ENCODE peak calls at places on chromosomes 4 and X, in seven cellular contexts. E, K, Q, C, G, F and X are unnamed samples.

GRCh38 chrX:129930941-129931410 is 25.0 kb downstream of the UTP14A start:
- DNase-seq in E (no peak), K (no peak), Q (no peak), C (no peak), G (no peak), F (no peak), X (no peak)

GRCh38 chr4:117965608-117966007 is 68.7 kb upstream of the NDST3 start:
- DNase-seq in E (peak), K (no peak), Q (no peak), C (no peak), G (no peak), F (no peak), X (no peak)

GRCh38 chr4:136036744-136037143 is 1495.5 kb downstream of the PCDH18 start:
- DNase-seq in E (no peak), K (no peak), Q (no peak), C (peak), G (no peak), F (no peak), X (no peak)

GRCh38 chr4:141375855-141376254 is 155.2 kb downstream of the ZNF330 start:
- DNase-seq in E (no peak), K (no peak), Q (no peak), C (peak), G (no peak), F (no peak), X (no peak)

GRCh38 chr4:24980064-24980690 is 50.6 kb downstream of the LGI2 start:
- DNase-seq in E (peak), K (peak), Q (peak), C (peak), G (peak), F (no peak), X (peak)

GRCh38 chr4:169774466-169775445 is 17.0 kb upstream of the HPF1 start:
- DNase-seq in E (no peak), K (no peak), Q (peak), C (no peak), G (peak), F (peak), X (no peak)

GRCh38 chrX:41429592-41429991 is 17.6 kb upstream of the NYX start:
- DNase-seq in E (no peak), K (no peak), Q (no peak), C (no peak), G (no peak), F (no peak), X (no peak)

GRCh38 chr4:27398911-27399310 is 538.3 kb downstream of the STIM2 start:
- DNase-seq in E (no peak), K (no peak), Q (no peak), C (peak), G (no peak), F (no peak), X (no peak)

GRCh38 chrX:133583825-133584224 is 168.5 kb upstream of the GPC4 start:
- DNase-seq in E (no peak), K (no peak), Q (no peak), C (no peak), G (no peak), F (no peak), X (no peak)

GRCh38 chr4:64940698-64941097 is 531.4 kb upstream of the TECRL start:
- DNase-seq in E (no peak), K (no peak), Q (no peak), C (peak), G (no peak), F (no peak), X (no peak)

GRCh38 chr4:17681921-17682566 is 67.6 kb downstream of the MED28 start:
- DNase-seq in E (no peak), K (no peak), Q (no peak), C (no peak), G (no peak), F (no peak), X (no peak)

GRCh38 chrX:18701621-18702361 is 5.7 kb upstream of the PPEF1 start:
- DNase-seq in E (no peak), K (no peak), Q (no peak), C (peak), G (no peak), F (no peak), X (no peak)

GRCh38 chr4:20259707-20260106 is 8.0 kb downstream of the SLIT2 start:
- DNase-seq in E (no peak), K (no peak), Q (no peak), C (no peak), G (no peak), F (no peak), X (no peak)

GRCh38 chrX:115259238-115259875 is 25.5 kb upstream of the LRCH2 start:
- DNase-seq in E (peak), K (no peak), Q (no peak), C (no peak), G (no peak), F (no peak), X (no peak)

GRCh38 chr4:94479358-94480141 is 27.8 kb downstream of the PDLIM5 start:
- DNase-seq in E (no peak), K (no peak), Q (no peak), C (no peak), G (no peak), F (no peak), X (no peak)

GRCh38 chr4:95761441-95761840 is 78.5 kb upstream of the PDHA2 start:
- DNase-seq in E (no peak), K (no peak), Q (no peak), C (peak), G (no peak), F (no peak), X (no peak)